ENCODE peak calls at places on chromosomes 13 and 19, in six cellular contexts. One of them, this sample, is unnamed.

GRCh38 chr13:110331362-110331761 is 24.3 kb downstream of the COL4A2 start:
- DNase-seq in cardiac fibroblast: no peak
- DNase-seq in right atrium auricular region: no peak
- DNase-seq in uterus: no peak
- DNase-seq in tibial artery: peak; percentile 67
- DNase-seq in thyroid gland: peak; percentile 84
- DNase-seq in this sample: peak; percentile 97

GRCh38 chr13:43153436-43154082 is 130.2 kb downstream of the DNAJC15 start:
- DNase-seq in cardiac fibroblast: peak; percentile 64
- DNase-seq in right atrium auricular region: no peak
- DNase-seq in uterus: no peak
- DNase-seq in tibial artery: no peak
- DNase-seq in thyroid gland: no peak
- DNase-seq in this sample: peak; percentile 95

GRCh38 chr19:46610413-46610775 is 9.3 kb downstream of the CALM3 start:
- DNase-seq in cardiac fibroblast: no peak
- DNase-seq in right atrium auricular region: no peak
- DNase-seq in uterus: no peak
- DNase-seq in tibial artery: peak; percentile 52
- DNase-seq in thyroid gland: peak; percentile 88
- DNase-seq in this sample: no peak

GRCh38 chr13:107095876-107096275 is 527.9 kb upstream of the ARGLU1 start:
- DNase-seq in cardiac fibroblast: no peak
- DNase-seq in right atrium auricular region: no peak
- DNase-seq in uterus: no peak
- DNase-seq in tibial artery: no peak
- DNase-seq in thyroid gland: no peak
- DNase-seq in this sample: no peak

GRCh38 chr13:19726611-19727010 is 56.1 kb downstream of the PSPC1 start:
- DNase-seq in cardiac fibroblast: peak; percentile 65
- DNase-seq in right atrium auricular region: no peak
- DNase-seq in uterus: no peak
- DNase-seq in tibial artery: no peak
- DNase-seq in thyroid gland: no peak
- DNase-seq in this sample: no peak

GRCh38 chr19:1118999-1119398 is 15.2 kb downstream of the GPX4 start:
- DNase-seq in cardiac fibroblast: no peak
- DNase-seq in right atrium auricular region: no peak
- DNase-seq in uterus: no peak
- DNase-seq in tibial artery: no peak
- DNase-seq in thyroid gland: no peak
- DNase-seq in this sample: no peak

GRCh38 chr13:68323106-68323505 is 1093.0 kb upstream of the PCDH9 start:
- DNase-seq in cardiac fibroblast: no peak
- DNase-seq in right atrium auricular region: no peak
- DNase-seq in uterus: no peak
- DNase-seq in tibial artery: no peak
- DNase-seq in thyroid gland: no peak
- DNase-seq in this sample: no peak

GRCh38 chr13:76016799-76017198 is 380.7 kb downstream of the LMO7 start:
- DNase-seq in cardiac fibroblast: peak; percentile 40
- DNase-seq in right atrium auricular region: no peak
- DNase-seq in uterus: no peak
- DNase-seq in tibial artery: no peak
- DNase-seq in thyroid gland: peak; percentile 12
- DNase-seq in this sample: peak; percentile 18

GRCh38 chr19:22263121-22263520 is 23.1 kb upstream of the ZNF729 start:
- DNase-seq in cardiac fibroblast: no peak
- DNase-seq in right atrium auricular region: peak; percentile 26
- DNase-seq in uterus: no peak
- DNase-seq in tibial artery: no peak
- DNase-seq in thyroid gland: no peak
- DNase-seq in this sample: no peak

GRCh38 chr13:79904581-79904980 is 423.6 kb downstream of the NDFIP2 start:
- DNase-seq in cardiac fibroblast: no peak
- DNase-seq in right atrium auricular region: no peak
- DNase-seq in uterus: no peak
- DNase-seq in tibial artery: no peak
- DNase-seq in thyroid gland: no peak
- DNase-seq in this sample: no peak

GRCh38 chr19:54804571-54804970 is 1.2 kb downstream of the KIR2DL4 start:
- DNase-seq in cardiac fibroblast: no peak
- DNase-seq in right atrium auricular region: no peak
- DNase-seq in uterus: no peak
- DNase-seq in tibial artery: no peak
- DNase-seq in thyroid gland: no peak
- DNase-seq in this sample: no peak

GRCh38 chr19:932647-933552 is 7.1 kb downstream of the ARID3A start:
- DNase-seq in cardiac fibroblast: peak; percentile 93
- DNase-seq in right atrium auricular region: peak; percentile 74
- DNase-seq in uterus: peak; percentile 81
- DNase-seq in tibial artery: no peak
- DNase-seq in thyroid gland: no peak
- DNase-seq in this sample: peak; percentile 94

GRCh38 chr13:79492313-79492798 is 11.4 kb downstream of the NDFIP2 start:
- DNase-seq in cardiac fibroblast: peak; percentile 14
- DNase-seq in right atrium auricular region: no peak
- DNase-seq in uterus: no peak
- DNase-seq in tibial artery: no peak
- DNase-seq in thyroid gland: peak; percentile 77
- DNase-seq in this sample: peak; percentile 19

GRCh38 chr19:38143847-38144246 is 80.2 kb downstream of the DPF1 start:
- DNase-seq in cardiac fibroblast: no peak
- DNase-seq in right atrium auricular region: no peak
- DNase-seq in uterus: no peak
- DNase-seq in tibial artery: no peak
- DNase-seq in thyroid gland: no peak
- DNase-seq in this sample: no peak

GRCh38 chr13:29693297-29693945 is 97.9 kb upstream of the SLC7A1 start:
- DNase-seq in cardiac fibroblast: no peak
- DNase-seq in right atrium auricular region: no peak
- DNase-seq in uterus: no peak
- DNase-seq in tibial artery: no peak
- DNase-seq in thyroid gland: peak; percentile 81
- DNase-seq in this sample: no peak

GRCh38 chr19:1269478-1270167 is 491 bp downstream of the CIRBP start:
- DNase-seq in cardiac fibroblast: peak; percentile 93
- DNase-seq in right atrium auricular region: peak; percentile 90
- DNase-seq in uterus: peak; percentile 91
- DNase-seq in tibial artery: peak; percentile 95
- DNase-seq in thyroid gland: peak; percentile 88
- DNase-seq in this sample: peak; percentile 87

GRCh38 chr19:16197188-16197621 is 506 bp upstream of the AP1M1 start:
- DNase-seq in cardiac fibroblast: peak; percentile 81
- DNase-seq in right atrium auricular region: no peak
- DNase-seq in uterus: no peak
- DNase-seq in tibial artery: peak; percentile 53
- DNase-seq in thyroid gland: no peak
- DNase-seq in this sample: peak; percentile 84

GRCh38 chr19:28633223-28634030 is 579.5 kb downstream of the UQCRFS1 start:
- DNase-seq in cardiac fibroblast: peak; percentile 52
- DNase-seq in right atrium auricular region: no peak
- DNase-seq in uterus: no peak
- DNase-seq in tibial artery: no peak
- DNase-seq in thyroid gland: no peak
- DNase-seq in this sample: peak; percentile 16

GRCh38 chr19:5572556-5573286 is 5.0 kb upstream of the TINCR start:
- DNase-seq in cardiac fibroblast: no peak
- DNase-seq in right atrium auricular region: no peak
- DNase-seq in uterus: no peak
- DNase-seq in tibial artery: no peak
- DNase-seq in thyroid gland: no peak
- DNase-seq in this sample: no peak

GRCh38 chr13:47896546-47896945 is 104.5 kb downstream of the SUCLA2 start:
- DNase-seq in cardiac fibroblast: no peak
- DNase-seq in right atrium auricular region: no peak
- DNase-seq in uterus: no peak
- DNase-seq in tibial artery: no peak
- DNase-seq in thyroid gland: no peak
- DNase-seq in this sample: no peak

GRCh38 chr19:35935911-35936737 is at the start of gene LRFN3:
- DNase-seq in cardiac fibroblast: peak; percentile 72
- DNase-seq in right atrium auricular region: peak; percentile 79
- DNase-seq in uterus: peak; percentile 78
- DNase-seq in tibial artery: peak; percentile 84
- DNase-seq in thyroid gland: peak; percentile 71
- DNase-seq in this sample: peak; percentile 73

GRCh38 chr19:368624-369020 is 24.0 kb upstream of the MIER2 start:
- DNase-seq in cardiac fibroblast: no peak
- DNase-seq in right atrium auricular region: no peak
- DNase-seq in uterus: no peak
- DNase-seq in tibial artery: no peak
- DNase-seq in thyroid gland: no peak
- DNase-seq in this sample: no peak

GRCh38 chr19:3604987-3605343 is 1.7 kb downstream of the TBXA2R start:
- DNase-seq in cardiac fibroblast: no peak
- DNase-seq in right atrium auricular region: no peak
- DNase-seq in uterus: no peak
- DNase-seq in tibial artery: peak; percentile 87
- DNase-seq in thyroid gland: no peak
- DNase-seq in this sample: no peak

DNA sequence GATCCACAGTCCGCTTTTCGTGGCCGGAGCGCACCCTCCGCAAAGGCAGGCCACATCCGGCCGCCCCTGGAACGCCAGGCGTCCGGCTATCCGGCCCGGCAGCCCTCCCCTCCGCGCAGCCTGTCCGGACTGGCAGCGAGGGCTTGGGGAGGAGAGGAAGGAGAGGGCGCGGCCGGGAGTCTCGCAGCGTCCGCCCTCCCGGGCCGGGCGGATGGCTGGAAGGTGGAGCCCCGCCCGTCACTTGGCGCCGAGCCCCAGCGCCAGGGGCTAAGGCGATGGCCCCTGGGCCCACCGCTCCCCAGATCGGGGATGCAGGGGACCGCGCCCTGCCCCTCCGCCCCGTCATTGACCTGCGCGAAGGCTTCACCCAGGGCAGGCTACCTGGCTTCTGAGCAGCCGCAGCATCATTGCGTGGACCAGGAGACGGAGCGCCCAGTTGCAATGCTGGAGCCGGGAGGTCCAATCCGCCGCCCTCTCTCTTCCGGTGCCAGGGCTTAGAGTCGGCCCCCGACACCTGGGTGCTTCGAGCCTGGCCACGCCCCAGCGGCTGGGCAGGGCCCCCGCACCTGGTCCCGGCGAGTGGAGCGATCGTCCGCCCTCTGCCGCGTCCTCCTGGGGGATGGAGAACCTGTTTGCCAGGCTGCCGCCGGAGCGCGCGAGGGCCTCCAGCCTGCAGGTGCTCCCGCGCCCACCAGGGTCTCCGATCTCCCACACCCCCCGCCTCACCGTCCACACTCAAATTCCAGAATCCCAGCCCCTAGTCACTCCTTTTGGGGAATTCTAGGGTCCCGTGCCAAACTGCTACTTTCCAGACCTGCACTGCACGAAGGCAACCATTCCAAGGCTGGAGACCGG is at the start of gene FUT1:
- DNase-seq in cardiac fibroblast: peak; percentile 43
- DNase-seq in right atrium auricular region: peak; percentile 59
- DNase-seq in uterus: no peak
- DNase-seq in tibial artery: no peak
- DNase-seq in thyroid gland: peak; percentile 93
- DNase-seq in this sample: no peak
- TF ChIP-seq CTCF in cardiac fibroblast: no peak
- TF ChIP-seq CTCF in right atrium auricular region: no peak
- TF ChIP-seq CTCF in uterus: no peak
- TF ChIP-seq CTCF in tibial artery: no peak
- TF ChIP-seq CTCF in thyroid gland: peak; percentile 48
- TF ChIP-seq CTCF in this sample: no peak

GRCh38 chr19:18165794-18166544 is 7.6 kb upstream of the IFI30 start:
- DNase-seq in cardiac fibroblast: no peak
- DNase-seq in right atrium auricular region: no peak
- DNase-seq in uterus: no peak
- DNase-seq in tibial artery: no peak
- DNase-seq in thyroid gland: no peak
- DNase-seq in this sample: no peak

GRCh38 chr19:18168673-18169381 is 4.8 kb upstream of the IFI30 start:
- DNase-seq in cardiac fibroblast: no peak
- DNase-seq in right atrium auricular region: no peak
- DNase-seq in uterus: no peak
- DNase-seq in tibial artery: no peak
- DNase-seq in thyroid gland: no peak
- DNase-seq in this sample: no peak

GRCh38 chr19:18167011-18167410 is 6.6 kb upstream of the IFI30 start:
- DNase-seq in cardiac fibroblast: no peak
- DNase-seq in right atrium auricular region: no peak
- DNase-seq in uterus: no peak
- DNase-seq in tibial artery: no peak
- DNase-seq in thyroid gland: no peak
- DNase-seq in this sample: no peak

GRCh38 chr19:18170714-18171255 is 2.8 kb upstream of the IFI30 start:
- DNase-seq in cardiac fibroblast: no peak
- DNase-seq in right atrium auricular region: no peak
- DNase-seq in uterus: no peak
- DNase-seq in tibial artery: peak; percentile 76
- DNase-seq in thyroid gland: no peak
- DNase-seq in this sample: no peak

DNA sequence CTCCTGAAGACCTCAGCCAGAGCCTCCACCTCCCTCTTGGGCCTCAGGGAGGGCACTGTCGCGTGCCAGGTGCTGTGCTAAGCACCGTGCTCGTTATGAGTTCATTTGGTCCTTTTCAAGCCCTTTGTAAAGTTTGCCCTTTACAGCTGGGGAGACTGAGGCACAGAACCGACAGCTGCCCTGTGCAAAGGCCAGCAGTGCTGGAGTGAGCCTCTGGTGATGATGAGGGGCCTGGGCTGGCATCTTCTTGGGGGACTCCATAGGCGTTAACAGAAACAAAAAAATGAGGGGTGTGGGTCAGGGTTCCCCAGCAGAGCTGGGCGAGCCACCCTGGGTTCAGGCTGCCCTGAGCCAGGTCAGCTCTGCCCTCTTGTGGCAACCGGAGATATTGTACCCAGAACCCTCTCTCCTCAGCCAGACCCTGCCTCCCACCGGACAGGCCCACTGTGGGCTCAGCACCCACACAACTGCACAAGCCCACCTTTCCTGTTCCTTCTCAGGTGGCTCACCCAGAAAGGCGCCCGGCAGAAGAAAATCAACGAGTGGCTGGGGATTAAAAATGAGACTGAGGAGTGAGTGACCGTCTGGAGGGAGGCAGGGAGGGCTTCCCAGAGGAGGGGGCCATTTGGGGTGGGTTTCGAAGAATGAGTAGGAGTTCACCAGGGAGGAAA is 5.5 kb upstream of the IFI30 start:
- DNase-seq in cardiac fibroblast: peak; percentile 50
- DNase-seq in right atrium auricular region: no peak
- DNase-seq in uterus: no peak
- DNase-seq in tibial artery: no peak
- DNase-seq in thyroid gland: peak; percentile 36
- DNase-seq in this sample: no peak
- H3K4me3 ChIP-seq in cardiac fibroblast: no peak overlapping the region
- H3K4me3 ChIP-seq in right atrium auricular region: no peak overlapping the region
- H3K4me3 ChIP-seq in uterus: no peak overlapping the region
- H3K4me3 ChIP-seq in tibial artery: no peak overlapping the region
- H3K4me3 ChIP-seq in thyroid gland: no peak overlapping the region
- H3K4me3 ChIP-seq in this sample: no peak overlapping the region

GRCh38 chr19:40465025-40465780 is at the start of gene BLVRB:
- DNase-seq in cardiac fibroblast: peak; percentile 83
- DNase-seq in right atrium auricular region: peak; percentile 77
- DNase-seq in uterus: no peak
- DNase-seq in tibial artery: no peak
- DNase-seq in thyroid gland: no peak
- DNase-seq in this sample: peak; percentile 63
- TF ChIP-seq CTCF in cardiac fibroblast: no peak
- TF ChIP-seq CTCF in right atrium auricular region: no peak
- TF ChIP-seq CTCF in uterus: no peak
- TF ChIP-seq CTCF in tibial artery: no peak
- TF ChIP-seq CTCF in thyroid gland: no peak
- TF ChIP-seq CTCF in this sample: no peak

GRCh38 chr13:37869756-37870488 is at the start of gene TRPC4:
- DNase-seq in cardiac fibroblast: peak; percentile 77
- DNase-seq in right atrium auricular region: no peak
- DNase-seq in uterus: peak; percentile 50
- DNase-seq in tibial artery: peak; percentile 81
- DNase-seq in thyroid gland: peak; percentile 11
- DNase-seq in this sample: peak; percentile 74
- H3K4me3 ChIP-seq in cardiac fibroblast: peak within 1 kb of the TSS; percentile 71
- H3K4me3 ChIP-seq in right atrium auricular region: peak within 1 kb of the TSS; percentile 41
- H3K4me3 ChIP-seq in uterus: peak within 1 kb of the TSS; percentile 75
- H3K4me3 ChIP-seq in tibial artery: peak within 1 kb of the TSS; percentile 74
- H3K4me3 ChIP-seq in thyroid gland: no peak within 1 kb of the TSS
- H3K4me3 ChIP-seq in this sample: peak within 1 kb of the TSS; percentile 70

This sample was measured in astrocyte of the spinal cord.